ENCODE peak calls at places on chromosome 12, in six cellular contexts. I is cardiac muscle cell, V is ovary, K is heart right ventricle, O is A549, E is ascending aorta. Z is an unnamed sample.

GRCh38 chr12:88371416-88372183 is 208.7 kb downstream of the KITLG start:
- DNase-seq in K (no peak), O (no peak), E (no peak), V (no peak), I (peak), Z (no peak)

GRCh38 chr12:1644523-1645438 is 15.8 kb downstream of the WNT5B start:
- DNase-seq in E (peak), I (peak), K (peak), O (no peak), V (peak), Z (no peak)

GRCh38 chr12:108832730-108833354 is 24.5 kb downstream of the SSH1 start:
- DNase-seq in I (peak), V (no peak), E (peak), K (no peak), O (no peak), Z (no peak)

GRCh38 chr12:63206908-63207307 is 55.9 kb upstream of the AVPR1A start:
- DNase-seq in E (no peak), V (no peak), O (no peak), K (no peak), I (peak), Z (no peak)

GRCh38 chr12:65685514-65685913 is 138.8 kb upstream of the HMGA2 start:
- DNase-seq in O (no peak), E (no peak), K (no peak), V (no peak), I (peak), Z (no peak)

GRCh38 chr12:104680506-104680905 is 223.8 kb downstream of the CHST11 start:
- DNase-seq in V (no peak), O (no peak), E (no peak), K (no peak), I (no peak), Z (no peak)

GRCh38 chr12:10967409-10967808 is 19.3 kb downstream of the TAS2R50 start:
- DNase-seq in O (no peak), K (no peak), E (no peak), I (peak), V (no peak), Z (no peak)

GRCh38 chr12:28759334-28759733 is 389.7 kb upstream of the FAR2 start:
- DNase-seq in O (peak), I (peak), E (no peak), K (no peak), V (no peak), Z (no peak)

GRCh38 chr12:121260091-121260490 is 36.4 kb downstream of the CAMKK2 start:
- DNase-seq in O (no peak), E (no peak), K (no peak), V (no peak), I (no peak), Z (no peak)

GRCh38 chr12:38411426-38411825 is 94.9 kb downstream of the ALG10B start:
- DNase-seq in K (no peak), E (no peak), V (no peak), I (no peak), O (no peak), Z (no peak)

GRCh38 chr12:108335349-108336119 is 3.6 kb downstream of the CMKLR1 start:
- DNase-seq in K (no peak), O (no peak), E (no peak), V (no peak), I (no peak), Z (no peak)

GRCh38 chr12:26853303-26854027 is 20.5 kb upstream of the ITPR2 start:
- DNase-seq in K (peak), I (peak), O (peak), V (peak), E (peak), Z (peak)

GRCh38 chr12:14907953-14908352 is 22.3 kb upstream of the MGP start:
- DNase-seq in O (no peak), E (no peak), I (no peak), K (no peak), V (no peak), Z (no peak)

GRCh38 chr12:32483993-32484392 is 84.6 kb downstream of the FGD4 start:
- DNase-seq in V (no peak), K (no peak), I (no peak), O (no peak), E (no peak), Z (no peak)

GRCh38 chr12:87820524-87821194 is 208.5 kb downstream of the C12orf50 start:
- DNase-seq in K (no peak), E (no peak), V (no peak), O (no peak), I (peak), Z (no peak)

GRCh38 chr12:44859998-44860689 is 16.0 kb downstream of the NELL2 start:
- DNase-seq in I (no peak), O (no peak), V (no peak), E (no peak), K (no peak), Z (no peak)

GRCh38 chr12:33438890-33439586 is 581 bp downstream of the SYT10 start:
- DNase-seq in V (no peak), E (no peak), O (no peak), I (no peak), K (no peak), Z (no peak)

GRCh38 chr12:33994857-33995808 is 27.2 kb upstream of the ALG10 start:
- DNase-seq in I (no peak), O (no peak), V (no peak), K (no peak), E (no peak), Z (no peak)

GRCh38 chr12:113932411-113933196 is 33.5 kb downstream of the RBM19 start:
- DNase-seq in I (peak), V (peak), E (no peak), K (peak), O (no peak), Z (no peak)

GRCh38 chr12:18567787-18568186 is 170.0 kb downstream of the PLCZ1 start:
- DNase-seq in K (no peak), I (no peak), O (no peak), V (peak), E (no peak), Z (no peak)

GRCh38 chr12:78559441-78559840 is 305.1 kb upstream of the SYT1 start:
- DNase-seq in I (no peak), K (no peak), O (no peak), V (no peak), E (no peak), Z (no peak)

GRCh38 chr12:125111403-125111802 is 46.2 kb downstream of the AACS start:
- DNase-seq in K (no peak), O (no peak), V (no peak), I (peak), E (no peak), Z (no peak)

GRCh38 chr12:3803865-3804472 is 51.1 kb upstream of the CRACR2A start:
- DNase-seq in I (peak), V (peak), K (peak), O (peak), E (peak), Z (peak)

GRCh38 chr12:53481957-53482586 is 17.2 kb downstream of the MAP3K12 start:
- DNase-seq in O (peak), K (no peak), E (peak), V (no peak), I (peak), Z (no peak)

GRCh38 chr12:130121246-130122005 is 40.8 kb upstream of the FZD10 start:
- DNase-seq in I (no peak), K (no peak), E (no peak), V (no peak), O (no peak), Z (no peak)

GRCh38 chr12:32926963-32927362 is 30.4 kb upstream of the PKP2 start:
- DNase-seq in K (no peak), I (no peak), V (no peak), O (no peak), E (no peak), Z (no peak)

GRCh38 chr12:101642115-101643067 is 47.6 kb downstream of the MYBPC1 start:
- DNase-seq in E (no peak), V (no peak), I (no peak), K (no peak), O (no peak), Z (no peak)

GRCh38 chr12:49034287-49034622 is 15.7 kb upstream of the PRKAG1 start:
- DNase-seq in I (no peak), K (no peak), E (no peak), O (no peak), V (no peak), Z (no peak)

GRCh38 chr12:47822863-47823262 is 3.2 kb upstream of the HDAC7 start:
- DNase-seq in E (no peak), O (no peak), V (no peak), I (no peak), K (no peak), Z (no peak)

GRCh38 chr12:105986779-105987686 is 151.7 kb downstream of the NUAK1 start:
- DNase-seq in E (no peak), K (no peak), I (peak), V (no peak), O (no peak), Z (no peak)

GRCh38 chr12:92294676-92295440 is 149.2 kb upstream of the BTG1 start:
- DNase-seq in O (no peak), K (no peak), V (no peak), I (peak), E (no peak), Z (no peak)

GRCh38 chr12:70227911-70228310 is 15.3 kb upstream of the CNOT2 start:
- DNase-seq in O (no peak), K (no peak), I (no peak), V (no peak), E (no peak), Z (no peak)

GRCh38 chr12:76199808-76200207 is 115.3 kb upstream of the NAP1L1 start:
- DNase-seq in O (no peak), V (no peak), E (no peak), I (peak), K (no peak), Z (no peak)

GRCh38 chr12:11545438-11546330 is 103.8 kb upstream of the ETV6 start:
- DNase-seq in E (no peak), K (no peak), V (no peak), O (no peak), I (peak), Z (peak)

GRCh38 chr12:123998344-123998941 is 25.4 kb downstream of the ZNF664 start:
- DNase-seq in K (no peak), I (peak), O (no peak), E (no peak), V (no peak), Z (no peak)

GRCh38 chr12:68482014-68482413 is 128.7 kb upstream of the RAP1B start:
- DNase-seq in I (no peak), K (no peak), V (no peak), O (no peak), E (no peak), Z (no peak)

GRCh38 chr12:68479832-68480291 is 130.8 kb upstream of the RAP1B start:
- DNase-seq in V (no peak), E (no peak), K (no peak), I (no peak), O (no peak), Z (no peak)

GRCh38 chr12:68482660-68483059 is 128.0 kb upstream of the RAP1B start:
- DNase-seq in K (no peak), I (no peak), V (no peak), O (no peak), E (no peak), Z (peak)

GRCh38 chr12:68480526-68480925 is 130.2 kb upstream of the RAP1B start:
- DNase-seq in K (no peak), I (no peak), V (no peak), O (no peak), E (no peak), Z (no peak)

GRCh38 chr12:68481181-68481941 is 129.3 kb upstream of the RAP1B start:
- DNase-seq in O (no peak), V (no peak), K (no peak), I (no peak), E (no peak), Z (no peak)
- H3K4me3 ChIP-seq in O (no peak), V (no peak), K (no peak), I (no peak), E (no peak), Z (no peak)

DNA sequence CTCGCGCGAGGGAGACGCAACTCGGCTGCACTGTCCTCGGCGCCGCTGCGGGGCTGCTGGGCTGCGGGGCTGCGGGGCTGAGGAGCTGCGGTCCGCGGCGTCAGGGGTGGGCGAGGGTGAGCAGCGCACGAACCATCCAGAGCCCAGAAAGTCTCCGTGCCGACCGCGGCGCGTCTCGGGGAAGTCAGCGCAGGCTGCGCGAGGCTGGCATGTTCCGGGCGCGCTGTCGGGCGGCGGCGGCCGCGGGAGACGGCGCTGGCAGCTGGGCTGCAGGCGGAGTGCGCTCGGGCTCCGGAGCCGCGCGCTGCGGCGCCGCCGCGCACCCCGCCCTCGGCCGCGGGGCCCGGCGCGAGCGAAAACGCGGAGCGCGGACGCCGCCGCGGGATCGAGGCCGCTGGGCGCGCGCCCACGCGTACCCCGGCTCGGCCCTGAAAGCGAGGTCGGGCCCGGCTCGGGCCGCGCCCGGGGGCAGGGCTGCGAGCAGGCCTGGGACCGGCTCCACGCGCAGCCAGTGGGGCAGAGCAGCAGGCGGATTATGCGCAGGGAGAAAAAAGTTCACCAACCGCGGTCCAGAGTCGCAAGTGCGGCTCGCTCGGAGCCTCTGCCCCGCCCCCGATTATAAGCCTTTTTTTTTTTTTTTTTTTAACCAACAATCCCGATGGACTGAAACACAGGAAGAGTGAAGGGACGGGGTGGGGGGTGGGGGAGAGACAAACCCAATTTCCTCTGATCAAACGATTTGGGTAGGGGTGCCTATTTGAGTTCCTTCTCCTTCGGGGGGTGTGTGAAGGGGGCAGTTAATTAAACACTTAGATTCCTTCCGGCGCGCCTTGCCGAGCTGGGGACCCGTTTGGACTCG is at the start of gene PRICKLE1:
- DNase-seq in I (peak), O (peak), V (peak), K (peak), E (peak), Z (no peak)
- H3K27ac ChIP-seq in I (peak), O (peak), V (peak), K (peak), E (peak), Z (no peak)

DNA sequence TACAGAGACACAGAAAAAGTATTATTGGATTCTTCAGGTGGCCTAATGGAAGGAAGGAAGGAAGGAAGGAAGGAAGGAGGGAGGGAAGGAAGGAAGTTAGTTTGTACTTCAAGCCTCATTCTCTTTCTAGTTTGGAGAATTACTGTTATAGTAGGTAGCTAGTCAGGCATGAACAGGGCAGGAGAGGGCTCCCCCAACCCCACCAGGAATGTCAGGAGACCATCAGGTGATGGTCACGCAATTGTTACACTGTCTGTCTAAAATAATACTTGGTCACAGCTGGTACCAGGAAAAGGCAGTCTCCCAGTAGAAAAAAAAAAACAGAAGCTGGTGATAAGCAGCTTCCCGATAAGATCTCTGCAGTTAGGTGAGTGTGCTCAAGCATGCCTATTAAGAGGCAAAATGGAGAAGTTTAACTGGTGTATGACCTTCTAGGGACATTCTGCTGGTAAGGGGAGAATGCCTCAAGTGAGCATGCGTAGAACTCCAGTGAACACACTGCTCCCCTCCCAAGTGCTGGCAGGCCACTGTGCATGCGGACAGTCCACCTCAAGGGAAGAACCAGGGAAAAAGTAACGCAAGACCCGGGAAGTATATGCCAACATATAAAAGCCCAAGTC is 358.4 kb upstream of the SOX5 start:
- DNase-seq in O (no peak), I (no peak), V (no peak), E (no peak), K (no peak), Z (no peak)
- H3K4me3 ChIP-seq in O (no peak), I (no peak), V (no peak), E (no peak), K (no peak), Z (no peak)

GRCh38 chr12:51838762-51839161 is 9.8 kb downstream of the FIGNL2 start:
- DNase-seq in I (no peak), O (no peak), E (no peak), K (peak), V (no peak), Z (no peak)
- H3K27ac ChIP-seq in I (no peak), O (no peak), E (no peak), K (no peak), V (no peak), Z (no peak)

DNA sequence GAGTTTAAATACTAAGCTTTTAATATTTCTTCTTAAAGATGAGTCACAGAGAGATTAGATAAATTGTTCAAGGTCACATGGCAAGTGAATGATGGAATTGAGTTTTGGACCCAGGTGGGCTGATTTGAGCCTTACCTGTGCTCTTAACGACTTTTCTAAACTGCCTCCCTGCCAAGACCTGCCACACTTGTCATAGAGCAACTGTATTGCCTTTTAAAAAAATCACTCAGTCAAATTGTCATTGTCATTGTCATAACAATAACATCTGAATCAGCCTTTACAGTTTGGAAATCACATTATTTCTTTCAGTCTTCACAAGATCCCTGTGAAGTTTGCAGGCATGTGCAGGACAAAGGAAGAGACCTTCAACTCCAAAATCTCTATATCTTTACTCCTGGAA is 25.7 kb downstream of the SLC4A8 start:
- DNase-seq in E (no peak), V (no peak), I (no peak), O (no peak), K (no peak), Z (no peak)
- H3K4me3 ChIP-seq in E (no peak), V (no peak), I (no peak), O (no peak), K (no peak), Z (no peak)

DNA sequence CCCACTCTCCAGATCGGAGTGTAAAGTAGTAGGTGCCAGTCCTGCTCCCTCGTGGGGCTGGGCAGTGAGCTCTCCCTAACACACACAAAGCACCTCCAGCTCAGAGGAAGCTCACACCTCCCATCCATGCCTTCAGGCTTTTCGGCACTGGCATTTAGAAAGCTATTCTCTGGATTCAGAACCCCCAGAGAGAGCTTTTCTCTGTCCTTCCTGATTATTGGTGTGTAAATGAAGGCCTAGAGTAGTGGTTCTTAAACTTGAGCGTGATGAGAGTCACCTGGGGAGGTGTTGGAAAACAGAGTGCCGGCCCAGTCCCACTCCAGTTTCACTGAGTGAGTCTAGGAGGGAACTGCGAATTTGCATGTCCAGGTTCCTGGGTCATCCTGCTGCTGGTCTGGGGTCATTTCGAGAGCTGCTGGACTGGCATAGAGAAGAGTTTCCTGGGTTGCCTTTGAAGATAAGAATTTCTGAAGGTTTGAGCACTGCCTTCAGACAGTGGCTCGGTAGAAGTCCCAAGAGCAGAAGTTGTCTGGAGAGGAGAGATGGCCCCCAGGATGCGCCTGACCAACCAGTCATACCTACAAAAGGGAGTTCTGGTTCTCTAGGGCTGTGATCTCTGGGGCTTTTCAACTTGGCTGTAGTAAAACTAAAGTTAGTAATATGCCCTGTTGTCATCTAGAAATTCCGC is 15.1 kb downstream of the CD9 start:
- DNase-seq in K (no peak), O (peak), I (no peak), V (no peak), E (no peak), Z (no peak)
- H3K27ac ChIP-seq in K (peak), O (peak), I (no peak), V (peak), E (peak), Z (no peak)

GRCh38 chr12:64625243-64626077 is 15.2 kb downstream of the RASSF3 start:
- DNase-seq in E (peak), I (peak), V (peak), O (peak), K (peak), Z (no peak)
- H3K4me3 ChIP-seq in E (peak), I (no peak), V (peak), O (peak), K (peak), Z (peak)